ENCODE peak calls at places on chromosomes 5 and 9, in six cellular contexts. One of them, this sample, is unnamed.

GRCh38 chr9:113620377-113621161 is 157.0 kb downstream of the RGS3 start:
- DNase-seq in body of pancreas: peak; percentile 88
- DNase-seq in T1000: peak; percentile 70
- DNase-seq in type B pancreatic cell: no peak
- DNase-seq in bronchial epithelial cell: peak; percentile 84
- DNase-seq in HepG2: peak; percentile 77
- DNase-seq in this sample: no peak

GRCh38 chr9:4569101-4569500 is 78.8 kb downstream of the SLC1A1 start:
- DNase-seq in bronchial epithelial cell: no peak
- DNase-seq in T1000: no peak
- DNase-seq in type B pancreatic cell: no peak
- DNase-seq in HepG2: no peak
- DNase-seq in body of pancreas: no peak
- DNase-seq in this sample: no peak

GRCh38 chr9:113481176-113481805 is 17.8 kb downstream of the RGS3 start:
- DNase-seq in body of pancreas: peak; percentile 73
- DNase-seq in HepG2: no peak
- DNase-seq in bronchial epithelial cell: no peak
- DNase-seq in type B pancreatic cell: no peak
- DNase-seq in T1000: no peak
- DNase-seq in this sample: no peak

GRCh38 chr5:38540348-38540747 is 16.1 kb downstream of the LIFR start:
- DNase-seq in HepG2: no peak
- DNase-seq in T1000: no peak
- DNase-seq in type B pancreatic cell: no peak
- DNase-seq in body of pancreas: peak; percentile 64
- DNase-seq in bronchial epithelial cell: no peak
- DNase-seq in this sample: no peak

GRCh38 chr5:77839691-77840090 is 63.6 kb upstream of the TBCA start:
- DNase-seq in type B pancreatic cell: no peak
- DNase-seq in bronchial epithelial cell: no peak
- DNase-seq in T1000: no peak
- DNase-seq in body of pancreas: no peak
- DNase-seq in HepG2: no peak
- DNase-seq in this sample: no peak

GRCh38 chr9:3628239-3628638 is 102.4 kb upstream of the RFX3 start:
- DNase-seq in T1000: no peak
- DNase-seq in bronchial epithelial cell: no peak
- DNase-seq in HepG2: no peak
- DNase-seq in type B pancreatic cell: no peak
- DNase-seq in body of pancreas: no peak
- DNase-seq in this sample: no peak

GRCh38 chr5:168903082-168903481 is 323.9 kb upstream of the PANK3 start:
- DNase-seq in type B pancreatic cell: no peak
- DNase-seq in body of pancreas: no peak
- DNase-seq in bronchial epithelial cell: no peak
- DNase-seq in T1000: no peak
- DNase-seq in HepG2: no peak
- DNase-seq in this sample: no peak

GRCh38 chr9:68492801-68493200 is 47.9 kb downstream of the TMEM252 start:
- DNase-seq in HepG2: no peak
- DNase-seq in type B pancreatic cell: no peak
- DNase-seq in T1000: no peak
- DNase-seq in body of pancreas: peak; percentile 53
- DNase-seq in bronchial epithelial cell: no peak
- DNase-seq in this sample: no peak

GRCh38 chr5:150645070-150645700 is 4.7 kb downstream of the SYNPO start:
- DNase-seq in HepG2: no peak
- DNase-seq in body of pancreas: peak; percentile 59
- DNase-seq in bronchial epithelial cell: no peak
- DNase-seq in T1000: peak; percentile 79
- DNase-seq in type B pancreatic cell: no peak
- DNase-seq in this sample: no peak

GRCh38 chr9:123322771-123323481 is 33.1 kb upstream of the CRB2 start:
- DNase-seq in type B pancreatic cell: no peak
- DNase-seq in bronchial epithelial cell: no peak
- DNase-seq in HepG2: no peak
- DNase-seq in T1000: no peak
- DNase-seq in body of pancreas: no peak
- DNase-seq in this sample: no peak

GRCh38 chr9:1083325-1083913 is 33.3 kb downstream of the DMRT2 start:
- DNase-seq in bronchial epithelial cell: peak; percentile 54
- DNase-seq in HepG2: no peak
- DNase-seq in T1000: no peak
- DNase-seq in body of pancreas: peak; percentile 20
- DNase-seq in type B pancreatic cell: peak; percentile 72
- DNase-seq in this sample: no peak

GRCh38 chr5:88979244-88979643 is 96.3 kb upstream of the MEF2C start:
- DNase-seq in body of pancreas: no peak
- DNase-seq in HepG2: no peak
- DNase-seq in bronchial epithelial cell: peak; percentile 46
- DNase-seq in T1000: no peak
- DNase-seq in type B pancreatic cell: no peak
- DNase-seq in this sample: no peak

GRCh38 chr9:114184866-114185265 is 29.5 kb downstream of the COL27A1 start:
- DNase-seq in HepG2: no peak
- DNase-seq in bronchial epithelial cell: no peak
- DNase-seq in T1000: no peak
- DNase-seq in body of pancreas: no peak
- DNase-seq in type B pancreatic cell: no peak
- DNase-seq in this sample: no peak

GRCh38 chr5:174098694-174099093 is 53.2 kb downstream of the NSG2 start:
- DNase-seq in HepG2: no peak
- DNase-seq in body of pancreas: no peak
- DNase-seq in type B pancreatic cell: no peak
- DNase-seq in T1000: no peak
- DNase-seq in bronchial epithelial cell: no peak
- DNase-seq in this sample: no peak

GRCh38 chr9:136085815-136086212 is 9.3 kb downstream of the NACC2 start:
- DNase-seq in HepG2: no peak
- DNase-seq in T1000: no peak
- DNase-seq in body of pancreas: peak; percentile 90
- DNase-seq in type B pancreatic cell: no peak
- DNase-seq in bronchial epithelial cell: no peak
- DNase-seq in this sample: no peak

This sample was measured in epithelial cell of prostate.